ENCODE peak calls at places on chromosomes 1 and 21, in five cellular contexts. One of them, this sample, is unnamed.

GRCh38 chr1:33219886-33220661 is 36.2 kb upstream of the ZNF362 start:
- DNase-seq in AG10803: no peak
- DNase-seq in progenitor cell of endocrine pancreas: no peak
- DNase-seq in SK-N-SH: no peak
- DNase-seq in astrocyte: peak; percentile 36
- DNase-seq in this sample: peak; percentile 47

GRCh38 chr1:102191723-102192122 is 195.0 kb upstream of the OLFM3 start:
- DNase-seq in AG10803: no peak
- DNase-seq in progenitor cell of endocrine pancreas: no peak
- DNase-seq in SK-N-SH: peak; percentile 35
- DNase-seq in astrocyte: no peak
- DNase-seq in this sample: no peak

GRCh38 chr1:52139817-52140540 is 1.9 kb upstream of the ZFYVE9 start:
- DNase-seq in AG10803: peak; percentile 90
- DNase-seq in progenitor cell of endocrine pancreas: no peak
- DNase-seq in SK-N-SH: no peak
- DNase-seq in astrocyte: peak; percentile 82
- DNase-seq in this sample: peak; percentile 83

GRCh38 chr1:199113265-199113869 is 474.5 kb downstream of the PTPRC start:
- DNase-seq in AG10803: peak; percentile 67
- DNase-seq in progenitor cell of endocrine pancreas: no peak
- DNase-seq in SK-N-SH: peak; percentile 4
- DNase-seq in astrocyte: peak; percentile 48
- DNase-seq in this sample: peak; percentile 47

GRCh38 chr1:198018529-198018928 is 101.4 kb downstream of the LHX9 start:
- DNase-seq in AG10803: peak; percentile 94
- DNase-seq in progenitor cell of endocrine pancreas: no peak
- DNase-seq in SK-N-SH: no peak
- DNase-seq in astrocyte: peak; percentile 92
- DNase-seq in this sample: peak; percentile 99

GRCh38 chr1:72284084-72284397 is 1.7 kb upstream of the NEGR1 start:
- DNase-seq in AG10803: no peak
- DNase-seq in progenitor cell of endocrine pancreas: no peak
- DNase-seq in SK-N-SH: no peak
- DNase-seq in astrocyte: no peak
- DNase-seq in this sample: peak; percentile 25

GRCh38 chr1:89578151-89578550 is 53.5 kb downstream of the LRRC8B start:
- DNase-seq in AG10803: no peak
- DNase-seq in progenitor cell of endocrine pancreas: no peak
- DNase-seq in SK-N-SH: no peak
- DNase-seq in astrocyte: no peak
- DNase-seq in this sample: no peak

GRCh38 chr1:245583575-245584330 is 429.0 kb downstream of the KIF26B start:
- DNase-seq in AG10803: no peak
- DNase-seq in progenitor cell of endocrine pancreas: no peak
- DNase-seq in SK-N-SH: peak; percentile 57
- DNase-seq in astrocyte: no peak
- DNase-seq in this sample: no peak

GRCh38 chr1:51427438-51427837 is 91.6 kb downstream of the EPS15 start:
- DNase-seq in AG10803: no peak
- DNase-seq in progenitor cell of endocrine pancreas: no peak
- DNase-seq in SK-N-SH: no peak
- DNase-seq in astrocyte: no peak
- DNase-seq in this sample: no peak

DNA sequence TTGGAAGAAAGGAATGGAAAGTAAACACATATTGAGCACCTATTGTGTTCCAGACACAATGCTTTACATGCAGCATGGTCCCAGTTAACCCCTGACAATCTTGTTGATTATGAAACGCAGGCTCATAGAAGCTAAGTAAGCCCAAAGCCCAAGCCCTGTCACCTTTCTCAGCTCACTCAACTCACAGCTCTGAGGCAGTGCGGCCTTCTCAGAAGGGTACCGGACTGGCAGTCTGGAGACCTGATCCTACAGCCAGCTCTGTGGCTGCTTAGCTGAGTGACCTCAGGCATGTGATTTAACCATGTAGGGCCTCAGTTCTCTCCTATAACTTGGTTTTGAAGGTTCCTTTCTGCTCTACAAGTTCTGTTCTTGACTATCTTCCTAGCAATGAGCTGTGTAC is 464 bp upstream of the RNASEL start:
- DNase-seq in AG10803: no peak
- DNase-seq in progenitor cell of endocrine pancreas: no peak
- DNase-seq in SK-N-SH: no peak
- DNase-seq in astrocyte: no peak
- DNase-seq in this sample: no peak
- TF ChIP-seq CTCF in AG10803: no peak
- TF ChIP-seq CTCF in progenitor cell of endocrine pancreas: no peak
- TF ChIP-seq CTCF in SK-N-SH: no peak
- TF ChIP-seq CTCF in astrocyte: no peak
- TF ChIP-seq CTCF in this sample: no peak

DNA sequence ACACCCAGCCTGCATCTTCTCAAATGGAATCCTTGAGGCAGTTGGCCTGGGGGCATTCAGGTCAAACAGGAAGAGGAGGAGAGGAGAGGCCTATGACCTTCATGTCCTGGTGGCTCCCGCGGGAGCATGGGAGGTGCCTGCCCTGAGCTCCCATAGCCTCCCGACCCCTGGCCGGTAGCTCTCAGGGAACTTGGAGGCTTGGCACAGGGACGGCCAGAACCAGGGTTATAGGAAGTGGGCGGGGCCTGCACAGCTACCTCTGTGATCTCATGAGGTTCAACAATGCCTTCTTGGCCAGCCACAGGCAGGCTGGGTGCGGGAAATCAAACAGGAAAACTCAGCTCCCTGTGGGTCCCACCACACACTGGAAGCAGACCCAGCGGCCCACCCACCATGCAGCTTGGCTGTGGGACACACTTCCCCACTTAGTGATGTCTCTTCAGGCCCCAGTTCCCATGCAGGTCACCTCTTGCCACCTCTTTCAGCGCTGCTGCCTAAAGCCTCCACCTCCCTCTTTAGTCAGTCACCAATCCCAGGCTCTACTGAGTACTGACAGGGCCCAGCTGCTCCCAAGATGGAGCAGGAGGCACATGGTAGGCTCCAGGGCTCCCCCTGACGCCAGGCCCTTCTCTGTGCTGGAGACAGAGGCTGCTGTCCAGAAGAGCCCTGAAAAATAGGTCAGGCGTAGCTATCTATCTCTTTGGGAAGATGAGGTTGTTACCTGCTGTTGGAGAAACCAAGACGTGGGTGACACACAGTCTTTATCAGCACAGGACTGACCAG is at the start of gene SLFNL1:
- DNase-seq in AG10803: peak; percentile 17
- DNase-seq in progenitor cell of endocrine pancreas: no peak
- DNase-seq in SK-N-SH: peak; percentile 30
- DNase-seq in astrocyte: no peak
- DNase-seq in this sample: peak; percentile 19
- TF ChIP-seq CTCF in AG10803: no peak
- TF ChIP-seq CTCF in progenitor cell of endocrine pancreas: no peak
- TF ChIP-seq CTCF in SK-N-SH: no peak
- TF ChIP-seq CTCF in astrocyte: no peak
- TF ChIP-seq CTCF in this sample: no peak

DNA sequence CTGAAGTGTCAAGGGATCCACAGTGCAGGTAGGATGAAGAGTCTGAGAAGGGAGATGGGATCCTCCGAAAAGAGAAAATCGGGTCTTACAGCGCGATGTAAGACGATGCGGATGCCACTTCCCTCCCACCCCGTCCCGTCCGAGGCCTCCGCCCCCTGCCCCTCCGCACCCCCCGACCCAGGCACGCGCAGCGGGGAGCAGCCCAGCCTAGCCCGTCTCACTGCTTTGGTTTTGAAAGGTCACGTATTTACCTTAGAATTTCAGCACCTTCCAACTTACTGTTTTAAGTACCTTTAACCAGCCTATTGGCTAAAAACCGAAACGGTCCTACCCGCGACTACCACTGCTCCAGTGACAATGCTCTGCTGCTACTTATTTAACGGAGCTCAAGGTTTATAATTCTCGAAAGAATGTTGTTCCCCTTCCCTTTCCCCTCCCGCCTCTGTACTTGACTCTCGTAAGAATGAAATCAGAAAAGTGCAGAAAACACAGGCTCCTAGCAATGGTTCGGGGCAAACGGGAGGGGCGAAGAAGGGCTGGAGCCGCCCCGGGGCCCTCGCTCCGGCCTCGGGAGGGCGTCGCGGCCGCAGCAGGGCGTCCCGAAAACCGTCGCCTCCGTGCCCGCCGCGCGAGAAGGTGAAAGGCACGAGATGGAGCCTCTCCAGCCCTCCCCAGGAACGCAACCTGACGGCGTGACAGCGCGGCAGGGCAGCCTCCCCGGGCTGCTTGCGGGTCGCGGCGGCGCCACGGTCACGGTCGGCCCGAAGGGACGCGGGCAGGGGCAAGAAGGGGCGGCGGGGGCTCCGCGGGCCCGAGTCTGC is 706 bp downstream of the TMEM50B start:
- DNase-seq in AG10803: peak; percentile 31
- DNase-seq in progenitor cell of endocrine pancreas: peak; percentile 26
- DNase-seq in SK-N-SH: peak; percentile 69
- DNase-seq in astrocyte: peak; percentile 8
- DNase-seq in this sample: peak; percentile 23
- TF ChIP-seq CTCF in AG10803: peak; percentile 15
- TF ChIP-seq CTCF in progenitor cell of endocrine pancreas: no peak
- TF ChIP-seq CTCF in SK-N-SH: peak; percentile 32
- TF ChIP-seq CTCF in astrocyte: no peak
- TF ChIP-seq CTCF in this sample: no peak

GRCh38 chr1:115592264-115592663 is 49.5 kb upstream of the VANGL1 start:
- DNase-seq in AG10803: no peak
- DNase-seq in progenitor cell of endocrine pancreas: no peak
- DNase-seq in SK-N-SH: no peak
- DNase-seq in astrocyte: no peak
- DNase-seq in this sample: no peak
- TF ChIP-seq CTCF in AG10803: no peak
- TF ChIP-seq CTCF in progenitor cell of endocrine pancreas: no peak
- TF ChIP-seq CTCF in SK-N-SH: peak; percentile 9
- TF ChIP-seq CTCF in astrocyte: no peak
- TF ChIP-seq CTCF in this sample: peak; percentile 22

GRCh38 chr1:228647523-228648444 is 87.5 kb upstream of the RHOU start:
- DNase-seq in AG10803: peak; percentile 42
- DNase-seq in progenitor cell of endocrine pancreas: peak; percentile 29
- DNase-seq in SK-N-SH: peak; percentile 63
- DNase-seq in astrocyte: peak; percentile 13
- DNase-seq in this sample: peak; percentile 36

GRCh38 chr1:228648647-228649383 is 86.5 kb upstream of the RHOU start:
- DNase-seq in AG10803: no peak
- DNase-seq in progenitor cell of endocrine pancreas: no peak
- DNase-seq in SK-N-SH: no peak
- DNase-seq in astrocyte: no peak
- DNase-seq in this sample: no peak

GRCh38 chr1:228650946-228651345 is 84.3 kb upstream of the RHOU start:
- DNase-seq in AG10803: no peak
- DNase-seq in progenitor cell of endocrine pancreas: no peak
- DNase-seq in SK-N-SH: no peak
- DNase-seq in astrocyte: no peak
- DNase-seq in this sample: no peak

GRCh38 chr1:228646717-228647522 is 88.4 kb upstream of the RHOU start:
- DNase-seq in AG10803: peak; percentile 58
- DNase-seq in progenitor cell of endocrine pancreas: no peak
- DNase-seq in SK-N-SH: peak; percentile 55
- DNase-seq in astrocyte: peak; percentile 11
- DNase-seq in this sample: peak; percentile 49

GRCh38 chr1:228650141-228650540 is 85.1 kb upstream of the RHOU start:
- DNase-seq in AG10803: no peak
- DNase-seq in progenitor cell of endocrine pancreas: peak; percentile 28
- DNase-seq in SK-N-SH: no peak
- DNase-seq in astrocyte: no peak
- DNase-seq in this sample: no peak
- TF ChIP-seq CTCF in AG10803: no peak
- TF ChIP-seq CTCF in progenitor cell of endocrine pancreas: peak; percentile 47
- TF ChIP-seq CTCF in SK-N-SH: no peak
- TF ChIP-seq CTCF in astrocyte: no peak
- TF ChIP-seq CTCF in this sample: no peak

DNA sequence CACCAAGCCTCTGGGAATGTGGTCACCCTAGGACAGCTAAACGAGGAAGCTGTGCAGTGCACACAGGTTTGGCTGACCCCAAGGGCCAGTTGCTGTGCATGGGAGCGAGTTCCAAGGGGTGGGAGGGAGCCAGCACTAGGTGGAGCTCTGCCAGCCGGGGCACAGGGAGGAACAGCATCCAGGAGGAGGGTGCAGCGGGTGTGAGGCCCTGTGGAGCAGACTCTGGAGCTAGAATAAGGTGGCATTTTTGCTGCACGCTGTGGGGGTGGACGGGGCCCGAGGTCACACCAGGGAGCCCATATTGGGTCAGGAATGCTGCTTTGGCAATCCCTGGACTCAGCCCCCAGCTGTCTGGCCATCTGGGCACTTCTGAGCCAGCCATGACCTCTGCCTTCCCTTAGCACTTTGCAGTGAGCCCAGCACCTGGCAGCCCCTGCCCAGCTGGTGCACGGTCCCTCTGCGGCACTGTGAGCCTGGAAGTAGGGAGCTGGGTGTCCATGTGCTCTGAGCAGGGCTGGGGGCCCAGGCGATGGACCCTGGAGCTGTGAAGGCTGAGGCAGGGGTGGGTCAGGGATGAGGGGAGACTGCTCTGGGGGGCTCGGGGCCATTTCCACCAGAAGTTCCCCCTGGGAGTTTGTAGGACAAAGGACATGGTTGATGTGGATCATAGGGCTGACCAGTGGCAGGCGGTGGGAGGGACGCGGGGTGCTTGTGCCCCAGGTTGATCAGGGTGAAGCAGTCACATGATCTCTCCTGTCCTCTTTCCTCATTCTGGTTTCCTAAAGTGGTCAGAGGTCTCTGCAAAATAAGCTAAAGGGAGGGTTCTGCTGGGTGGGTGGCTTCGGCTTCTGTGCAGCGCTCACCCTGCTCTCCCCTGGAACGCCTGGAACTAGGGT is 8.9 kb downstream of the PDXK start:
- DNase-seq in AG10803: peak; percentile 25
- DNase-seq in progenitor cell of endocrine pancreas: no peak
- DNase-seq in SK-N-SH: no peak
- DNase-seq in astrocyte: no peak
- DNase-seq in this sample: no peak
- TF ChIP-seq CTCF in AG10803: no peak
- TF ChIP-seq CTCF in progenitor cell of endocrine pancreas: no peak
- TF ChIP-seq CTCF in SK-N-SH: peak; percentile 34
- TF ChIP-seq CTCF in astrocyte: no peak
- TF ChIP-seq CTCF in this sample: peak; percentile 50

GRCh38 chr1:229843627-229844238 is 217.7 kb downstream of the URB2 start:
- DNase-seq in AG10803: no peak
- DNase-seq in progenitor cell of endocrine pancreas: no peak
- DNase-seq in SK-N-SH: no peak
- DNase-seq in astrocyte: no peak
- DNase-seq in this sample: peak; percentile 12
- TF ChIP-seq CTCF in AG10803: peak; percentile 4
- TF ChIP-seq CTCF in progenitor cell of endocrine pancreas: no peak
- TF ChIP-seq CTCF in SK-N-SH: no peak
- TF ChIP-seq CTCF in astrocyte: no peak
- TF ChIP-seq CTCF in this sample: no peak